ENCODE peak calls at places on chromosomes 12 and 14, in four cellular contexts. B is activated effector memory CD4-positive, alpha-beta T cell treated with Interleukin-2 at 50 U/mL for 16 hours; I is tibial nerve; R is neural crest cell. S is an unnamed sample.

GRCh38 chr14:29905549-29905948 is 22.1 kb downstream of the PRKD1 start:
- DNase-seq in B (no peak), I (no peak), R (no peak), S (no peak)

GRCh38 chr12:104243551-104243950 is 28.0 kb downstream of the TXNRD1 start:
- DNase-seq in B (no peak), I (no peak), R (no peak), S (no peak)

GRCh38 chr12:113228394-113229028 is 7.2 kb downstream of the TPCN1 start:
- DNase-seq in B (no peak), I (no peak), R (no peak), S (no peak)

GRCh38 chr12:104357431-104357952 is 54.0 kb downstream of the EID3 start:
- DNase-seq in B (no peak), I (no peak), R (no peak), S (no peak)

GRCh38 chr14:101130861-101131260 is 227.3 kb upstream of the RTL1 start:
- DNase-seq in B (no peak), I (no peak), R (no peak), S (no peak)

GRCh38 chr12:14961466-14962155 is at the start of gene ARHGDIB:
- DNase-seq in B (peak), I (no peak), R (no peak), S (no peak)

GRCh38 chr14:21066882-21067502 is 3.1 kb upstream of the ARHGEF40 start:
- DNase-seq in B (no peak), I (no peak), R (no peak), S (no peak)

GRCh38 chr14:105534586-105534985 is 8.2 kb downstream of the TMEM121 start:
- DNase-seq in B (no peak), I (no peak), R (no peak), S (no peak)

GRCh38 chr14:54229136-54229535 is 167.7 kb upstream of the CDKN3 start:
- DNase-seq in B (no peak), I (no peak), R (no peak), S (no peak)

GRCh38 chr12:14612250-14612649 is 44.6 kb upstream of the PLBD1 start:
- DNase-seq in B (no peak), I (no peak), R (no peak), S (no peak)

GRCh38 chr14:98952595-98953325 is 319.2 kb downstream of the BCL11B start:
- DNase-seq in B (no peak), I (no peak), R (no peak), S (no peak)

GRCh38 chr12:45192041-45192695 is 23.7 kb upstream of the ANO6 start:
- DNase-seq in B (no peak), I (no peak), R (no peak), S (no peak)

GRCh38 chr12:104177663-104178501 is 37.7 kb upstream of the TXNRD1 start:
- DNase-seq in B (no peak), I (peak), R (no peak), S (peak)

S was measured in 8988T.